ENCODE peak calls at places on chromosomes 2 and 18, in five cellular contexts. D is GM23338, A is left ventricle myocardium inferior, C is tibial artery, R is AG09309. W is an unnamed sample.

GRCh38 chr2:68565858-68566257 is 77.5 kb upstream of the PROKR1 start:
- DNase-seq in D (no peak), A (no peak), C (no peak), R (no peak), W (no peak)

GRCh38 chr2:58557166-58557565 is 316.0 kb upstream of the FANCL start:
- DNase-seq in D (no peak), A (no peak), C (no peak), R (no peak), W (no peak)

GRCh38 chr18:65835881-65836280 is 85.1 kb downstream of the CDH7 start:
- DNase-seq in D (no peak), A (no peak), C (no peak), R (no peak), W (no peak)

GRCh38 chr18:50847192-50847591 is 27.4 kb upstream of the MRO start:
- DNase-seq in D (no peak), A (no peak), C (no peak), R (peak; percentile 35), W (no peak)

GRCh38 chr18:36455931-36456330 is 158.4 kb downstream of the FHOD3 start:
- DNase-seq in D (no peak), A (no peak), C (no peak), R (no peak), W (no peak)

GRCh38 chr2:42091671-42092070 is 43.9 kb downstream of the PKDCC start:
- DNase-seq in D (no peak), A (no peak), C (no peak), R (no peak), W (no peak)

GRCh38 chr2:216695401-216695821 is at the start of gene IGFBP5:
- DNase-seq in D (peak; percentile 94), A (peak; percentile 92), C (peak; percentile 96), R (peak; percentile 38), W (no peak)

GRCh38 chr2:65076345-65076710 is 20.1 kb downstream of the CEP68 start:
- DNase-seq in D (no peak), A (no peak), C (no peak), R (peak; percentile 43), W (no peak)

GRCh38 chr2:71922091-71922490 is 225.6 kb downstream of the CYP26B1 start:
- DNase-seq in D (no peak), A (no peak), C (no peak), R (no peak), W (no peak)

GRCh38 chr18:32257073-32257780 is 67.4 kb downstream of the MEP1B start:
- DNase-seq in D (no peak), A (no peak), C (no peak), R (no peak), W (no peak)
- TF ChIP-seq CTCF in D (no peak), A (no peak), C (no peak), R (no peak), W (no peak)

DNA sequence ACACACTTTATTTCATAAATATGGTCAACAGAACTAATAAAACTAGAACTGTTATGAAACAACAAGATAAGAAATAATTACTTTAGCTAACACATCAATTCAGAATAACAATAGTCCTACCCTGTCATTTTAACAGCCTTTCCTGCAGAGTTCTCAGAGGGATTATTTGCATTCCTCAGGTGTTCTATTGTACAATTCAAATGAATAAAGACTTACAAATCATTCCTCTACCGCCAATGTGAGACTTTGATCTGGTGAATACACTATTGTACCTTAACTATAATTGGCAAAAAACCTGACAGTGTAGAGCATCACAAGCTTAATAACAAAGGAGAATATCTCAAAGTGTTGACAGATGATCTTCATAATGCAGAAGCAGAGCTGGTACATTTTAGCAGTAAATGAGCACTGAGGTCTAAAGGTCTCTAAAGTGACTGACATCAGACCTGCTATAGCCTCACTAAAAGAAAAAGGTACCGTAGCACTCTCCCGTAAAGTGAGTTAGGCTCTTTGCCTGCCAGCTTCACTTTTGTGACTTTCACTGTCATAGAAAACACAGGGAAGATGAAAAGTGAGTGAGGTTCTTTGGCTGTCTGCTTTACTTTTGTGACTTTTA is 118.8 kb upstream of the SP3 start:
- DNase-seq in D (no peak), A (no peak), C (no peak), R (no peak), W (no peak)
- H3K4me3 ChIP-seq in D (no peak overlapping the region), A (no peak overlapping the region), C (no peak overlapping the region), R (no peak overlapping the region), W (no peak overlapping the region)

DNA sequence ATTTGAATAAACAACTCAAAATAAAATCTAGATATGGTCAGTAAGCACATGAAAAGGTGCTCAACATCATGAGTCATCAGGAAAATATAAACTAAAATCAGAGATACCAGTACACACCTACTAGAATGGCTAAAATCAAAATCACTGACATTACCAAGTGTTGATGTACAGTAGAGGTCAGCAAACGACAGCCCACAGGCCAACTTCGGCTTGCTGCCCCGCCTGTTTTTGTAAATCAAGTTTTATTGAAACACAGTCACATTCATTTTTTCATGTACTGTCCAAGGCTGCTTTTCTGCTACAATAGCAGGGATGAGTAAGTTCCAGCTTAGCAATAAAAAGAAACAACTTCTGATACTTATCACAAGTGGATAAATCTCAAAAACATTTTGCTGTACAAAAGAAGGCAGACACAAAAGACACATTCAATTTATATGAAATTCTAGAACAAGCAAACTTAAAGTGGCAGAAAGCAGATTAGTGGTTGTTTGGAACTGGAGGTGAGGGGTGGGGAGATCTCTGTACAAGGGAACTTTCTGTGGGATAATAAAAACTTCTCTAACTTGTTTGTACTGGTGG is 32.1 kb downstream of the TRAK2 start:
- DNase-seq in D (no peak), A (no peak), C (no peak), R (no peak), W (no peak)
- TF ChIP-seq CTCF in D (no peak), A (peak; percentile 24), C (no peak), R (no peak), W (peak; percentile 61)

DNA sequence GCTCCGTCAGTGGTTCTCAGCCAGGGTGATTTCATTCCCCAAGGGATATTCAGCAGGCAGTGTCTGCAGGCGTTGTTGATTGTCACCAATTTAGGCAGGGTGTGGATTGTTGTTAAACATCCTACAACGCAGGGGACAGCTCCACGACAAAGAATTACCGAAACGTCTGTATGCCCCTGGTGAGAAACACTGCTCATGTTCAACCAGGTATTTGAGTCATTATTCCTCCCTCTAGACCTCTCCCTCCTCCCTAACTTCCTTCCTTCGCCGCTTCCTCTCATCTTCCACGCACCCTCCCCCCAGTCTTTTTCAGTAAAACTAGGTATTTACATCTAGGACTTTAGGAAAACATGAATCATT is 50.8 kb downstream of the NCK2 start:
- DNase-seq in D (no peak), A (no peak), C (no peak), R (no peak), W (no peak)
- H3K4me3 ChIP-seq in D (no peak overlapping the region), A (peak overlapping the region; percentile 26), C (no peak overlapping the region), R (no peak overlapping the region), W (no peak overlapping the region)

DNA sequence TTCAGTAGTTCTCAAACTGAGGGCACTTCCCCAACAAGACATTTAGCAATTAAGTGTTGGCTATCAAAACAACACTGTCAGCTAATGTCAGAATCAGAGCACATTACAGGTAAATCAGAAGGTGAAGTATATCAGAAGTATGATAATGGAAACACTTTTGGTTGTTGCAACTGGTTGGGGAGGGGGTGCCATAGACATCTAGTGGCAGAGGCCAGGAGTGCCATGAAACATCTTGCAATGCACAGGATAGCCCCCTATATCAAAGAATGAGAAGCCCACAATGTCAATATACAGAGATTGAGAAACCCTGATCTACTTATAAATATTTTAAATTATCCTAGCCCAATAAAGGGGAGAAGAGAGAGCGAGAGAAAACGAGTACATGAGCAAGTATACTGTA is 4.9 kb upstream of the XPO1 start:
- DNase-seq in D (no peak), A (no peak), C (no peak), R (no peak), W (no peak)
- TF ChIP-seq CTCF in D (peak; percentile 36), A (no peak), C (no peak), R (no peak), W (no peak)

DNA sequence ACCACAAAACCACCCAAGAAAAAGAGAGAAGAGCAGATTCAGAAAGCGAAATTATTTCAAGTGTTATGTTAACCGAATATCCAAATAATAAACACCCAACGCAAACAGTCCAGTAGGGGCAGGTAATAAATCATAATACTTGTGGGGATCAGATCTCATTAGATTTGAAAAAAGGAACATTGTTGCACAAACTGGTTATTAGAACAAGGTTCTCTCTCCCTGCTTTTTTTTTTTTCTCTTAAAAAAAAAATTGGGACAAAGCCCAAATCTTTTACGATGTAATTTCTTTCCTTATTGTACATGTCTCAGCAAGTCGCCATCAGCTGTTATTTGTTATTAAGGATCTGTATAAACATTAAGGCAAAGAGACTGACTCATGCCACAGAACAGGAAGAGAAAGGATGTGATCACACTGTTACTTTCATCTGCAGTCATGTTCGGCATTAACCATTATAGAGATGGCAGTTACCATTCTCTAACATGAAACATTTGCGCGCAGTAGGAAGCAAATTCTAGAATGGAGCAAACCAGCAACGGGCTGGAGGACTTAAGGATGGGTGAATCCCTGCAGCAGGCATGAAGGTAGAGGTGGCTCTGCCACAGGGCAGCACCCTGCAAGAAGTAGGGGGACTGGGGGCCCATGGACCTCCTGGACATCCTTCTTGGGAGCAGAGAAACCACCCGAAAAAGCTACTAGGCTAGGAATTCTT is 42.0 kb downstream of the EPHA4 start:
- DNase-seq in D (no peak), A (no peak), C (no peak), R (peak; percentile 66), W (peak; percentile 82)
- H3K4me3 ChIP-seq in D (no peak overlapping the region), A (peak overlapping the region; percentile 32), C (no peak overlapping the region), R (no peak overlapping the region), W (no peak overlapping the region)

DNA sequence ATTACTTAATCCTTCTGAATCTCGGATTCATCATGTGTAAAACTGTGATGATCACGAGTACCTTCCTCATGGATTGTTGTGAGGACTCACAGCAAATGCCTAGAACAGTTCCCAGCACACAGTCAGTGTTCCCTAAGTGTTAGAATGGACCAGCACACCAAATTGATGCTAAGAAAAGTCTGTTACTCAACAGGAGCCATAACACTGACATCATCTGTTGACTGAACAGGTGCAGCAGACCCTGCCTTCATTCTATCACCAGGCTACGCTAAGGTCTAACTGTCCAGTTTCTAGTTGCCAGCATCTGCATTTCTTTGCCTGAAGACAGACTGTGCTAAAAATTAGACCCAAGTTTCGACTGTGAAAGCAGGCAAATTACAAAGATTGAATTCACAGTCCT is 18.6 kb downstream of the DTNB start:
- DNase-seq in D (no peak), A (no peak), C (no peak), R (no peak), W (no peak)
- TF ChIP-seq CTCF in D (no peak), A (no peak), C (no peak), R (no peak), W (no peak)

DNA sequence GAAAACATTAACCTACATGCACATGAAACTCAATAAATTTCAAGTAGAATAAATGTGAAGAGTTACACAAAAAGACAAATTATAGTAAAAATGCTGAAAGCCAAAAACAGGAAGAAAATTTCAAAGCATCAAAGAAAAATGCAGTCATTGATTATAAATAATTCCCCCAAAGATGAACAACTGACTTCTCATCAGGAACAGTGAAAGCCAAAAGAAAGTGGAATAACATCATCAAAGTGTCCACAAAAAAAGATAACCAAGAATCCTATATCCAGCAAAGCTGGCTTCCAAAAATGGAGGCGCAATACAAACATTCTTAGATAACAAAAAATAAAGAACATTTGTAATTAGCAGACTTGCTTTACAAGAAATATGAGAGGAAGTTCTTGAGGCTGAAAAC is 161.6 kb downstream of the CMPK2 start:
- DNase-seq in D (no peak), A (no peak), C (no peak), R (no peak), W (no peak)
- H3K4me3 ChIP-seq in D (no peak overlapping the region), A (no peak overlapping the region), C (no peak overlapping the region), R (no peak overlapping the region), W (no peak overlapping the region)